ENCODE peak calls at places on chromosomes 5 and 9, in nine cellular contexts. J, O, P, C, Z, E, N, A and D are unnamed samples.

GRCh38 chr5:97488126-97488668 is 305.1 kb upstream of the RIOK2 start:
- DNase-seq in N (no peak), J (peak), Z (no peak), E (no peak), P (no peak), A (no peak), O (no peak), C (no peak), D (no peak)

GRCh38 chr9:109381011-109381729 is 60.3 kb upstream of the EPB41L4B start:
- DNase-seq in E (no peak), P (no peak), J (no peak), A (no peak), N (peak), O (no peak), C (no peak), Z (no peak), D (no peak)

GRCh38 chr9:88741335-88741734 is 206.4 kb downstream of the NXNL2 start:
- DNase-seq in A (no peak), O (no peak), C (no peak), J (no peak), E (no peak), N (peak), Z (no peak), P (no peak), D (no peak)

GRCh38 chr9:89864257-89864656 is 259.4 kb downstream of the GADD45G start:
- DNase-seq in N (no peak), O (no peak), E (no peak), Z (no peak), C (no peak), P (no peak), J (peak), A (peak), D (no peak)

GRCh38 chr5:69024241-69024651 is 69.6 kb upstream of the SLC30A5 start:
- DNase-seq in O (no peak), N (peak), P (no peak), Z (peak), E (no peak), A (no peak), C (peak), J (no peak), D (peak)

GRCh38 chr9:107698779-107699564 is 209.4 kb upstream of the KLF4 start:
- DNase-seq in J (no peak), A (no peak), E (no peak), O (no peak), P (no peak), N (no peak), Z (no peak), C (no peak), D (no peak)

GRCh38 chr9:84617415-84617814 is 52.1 kb upstream of the NTRK2 start:
- DNase-seq in A (no peak), J (no peak), C (no peak), Z (no peak), E (no peak), P (no peak), N (no peak), O (no peak), D (no peak)

GRCh38 chr9:89821081-89821480 is 216.3 kb downstream of the GADD45G start:
- DNase-seq in O (no peak), P (no peak), Z (no peak), A (no peak), J (no peak), N (no peak), C (no peak), E (no peak), D (no peak)

GRCh38 chr9:135584371-135584770 is 22.8 kb downstream of the PAEP start:
- DNase-seq in N (no peak), Z (no peak), P (no peak), O (no peak), E (no peak), J (no peak), C (no peak), A (no peak), D (no peak)

GRCh38 chr9:27367175-27367798 is 70.3 kb upstream of the EQTN start:
- DNase-seq in C (no peak), E (no peak), Z (no peak), A (no peak), N (no peak), O (no peak), P (no peak), J (no peak), D (no peak)

GRCh38 chr9:137970686-137971476 is 93.3 kb downstream of the CACNA1B start:
- DNase-seq in N (no peak), J (peak), C (no peak), Z (no peak), O (no peak), A (peak), E (no peak), P (no peak), D (no peak)

GRCh38 chr9:86217076-86217475 is 42.4 kb downstream of the C9orf153 start:
- DNase-seq in E (no peak), N (no peak), Z (no peak), P (no peak), O (no peak), C (no peak), J (no peak), A (no peak), D (no peak)

GRCh38 chr9:129901922-129902321 is 66.7 kb downstream of the USP20 start:
- DNase-seq in E (no peak), A (no peak), P (no peak), O (no peak), J (no peak), C (peak), N (no peak), Z (no peak), D (no peak)

GRCh38 chr9:136791466-136792276 is 527 bp downstream of the TMEM141 start:
- DNase-seq in E (peak), C (no peak), O (no peak), P (no peak), N (peak), Z (peak), J (peak), A (peak), D (peak)

GRCh38 chr9:28453918-28454317 is 880.6 kb upstream of the C9orf72 start:
- DNase-seq in O (no peak), Z (no peak), N (no peak), C (no peak), J (no peak), P (no peak), A (no peak), E (no peak), D (no peak)

GRCh38 chr9:112894031-112894430 is 3.4 kb upstream of the SLC46A2 start:
- DNase-seq in J (no peak), A (no peak), O (no peak), N (peak), P (no peak), Z (peak), E (no peak), C (no peak), D (no peak)

GRCh38 chr9:1598270-1598669 is 416.9 kb upstream of the SMARCA2 start:
- DNase-seq in P (no peak), A (no peak), E (no peak), O (no peak), C (no peak), Z (no peak), J (no peak), N (no peak), D (no peak)

GRCh38 chr9:19511694-19512093 is 102.9 kb downstream of the ACER2 start:
- DNase-seq in O (no peak), P (no peak), A (no peak), C (no peak), N (no peak), E (no peak), J (no peak), Z (no peak), D (no peak)

GRCh38 chr9:133914483-133915342 is 77.4 kb downstream of the VAV2 start:
- DNase-seq in P (no peak), O (no peak), A (no peak), N (no peak), E (no peak), Z (no peak), J (no peak), C (no peak), D (no peak)

GRCh38 chr9:126606483-126606870 is 7.3 kb upstream of the LMX1B start:
- DNase-seq in E (no peak), P (no peak), O (no peak), N (no peak), C (no peak), J (no peak), Z (no peak), A (no peak), D (no peak)

GRCh38 chr9:84935528-84936117 is 266.1 kb downstream of the NTRK2 start:
- DNase-seq in N (no peak), J (no peak), C (no peak), A (no peak), E (no peak), Z (no peak), O (no peak), P (no peak), D (no peak)

GRCh38 chr5:123125953-123126352 is 36.9 kb downstream of the PRDM6 start:
- DNase-seq in E (no peak), C (peak), A (no peak), N (peak), P (peak), Z (peak), O (peak), J (no peak), D (no peak)

GRCh38 chr5:77743181-77743580 is 33.0 kb downstream of the TBCA start:
- DNase-seq in A (no peak), C (no peak), E (no peak), P (no peak), J (no peak), Z (peak), O (no peak), N (peak), D (no peak)

GRCh38 chr5:115396698-115397097 is 100.2 kb upstream of the CCDC112 start:
- DNase-seq in E (no peak), O (no peak), C (peak), Z (peak), P (no peak), N (no peak), A (no peak), J (no peak), D (no peak)

GRCh38 chr9:17057729-17058128 is 77.1 kb upstream of the CNTLN start:
- DNase-seq in N (no peak), P (no peak), C (no peak), Z (no peak), O (no peak), J (no peak), E (no peak), A (no peak), D (no peak)

GRCh38 chr5:15993334-15993733 is 186.3 kb downstream of the MARCHF11 start:
- DNase-seq in J (no peak), C (no peak), N (peak), A (no peak), Z (peak), P (no peak), E (no peak), O (peak), D (peak)

GRCh38 chr9:95425910-95426551 is 90.7 kb downstream of the PTCH1 start:
- DNase-seq in E (no peak), N (peak), O (no peak), C (no peak), Z (no peak), A (no peak), J (no peak), P (no peak), D (no peak)

GRCh38 chr5:1137567-1138444 is 25.9 kb upstream of the SLC12A7 start:
- DNase-seq in J (no peak), A (no peak), N (peak), Z (no peak), E (no peak), P (no peak), O (no peak), C (no peak), D (no peak)

GRCh38 chr5:173890195-173890951 is 2.2 kb downstream of the CPEB4 start:
- DNase-seq in C (peak), P (no peak), A (peak), Z (peak), J (no peak), N (peak), O (no peak), E (no peak), D (no peak)

DNA sequence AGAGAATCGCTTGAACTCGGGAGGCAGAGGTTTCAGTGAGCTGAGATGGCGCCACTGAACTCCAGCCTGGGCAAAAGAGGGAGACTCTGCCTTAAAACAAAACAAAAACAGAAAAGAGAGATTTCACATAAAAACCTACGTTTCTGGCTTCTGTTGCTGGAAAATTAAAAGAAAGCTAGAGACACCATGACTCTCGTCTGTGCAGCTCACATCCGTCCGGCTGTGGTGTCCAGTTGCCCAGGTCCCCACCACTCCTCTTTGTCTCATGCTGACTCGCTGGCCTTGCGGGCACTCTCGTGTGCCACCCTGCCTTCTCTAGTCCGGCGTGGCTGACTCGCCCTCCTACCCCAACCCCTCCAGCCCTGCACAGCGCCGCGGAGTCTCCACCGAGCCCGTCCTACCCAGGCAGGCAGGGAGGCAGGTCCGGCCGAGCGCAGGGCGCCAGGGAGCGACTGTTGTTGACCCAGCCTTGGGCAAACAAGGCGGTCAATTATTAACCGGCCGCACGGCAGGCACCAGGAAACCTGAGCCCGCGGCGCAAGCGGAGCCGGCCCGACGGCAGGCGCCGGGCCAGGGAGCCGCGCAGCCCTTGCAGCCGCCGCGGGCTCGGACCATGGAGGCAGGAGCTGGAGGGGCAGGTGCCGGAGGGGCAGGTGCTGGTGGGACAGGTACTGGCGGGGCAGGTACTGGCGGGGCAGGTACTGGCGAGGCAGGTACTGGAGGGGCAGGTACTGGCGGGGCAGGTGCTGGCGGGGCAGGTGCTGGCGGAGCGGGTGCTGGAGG is at the start of gene PRRT1B:
- DNase-seq in C (no peak), E (no peak), N (peak), O (no peak), Z (no peak), P (no peak), J (peak), A (no peak), D (no peak)
- H3K4me3 ChIP-seq in C (no peak), E (peak), N (peak), O (no peak), Z (no peak), P (no peak), J (peak), A (no peak), D (no peak)

DNA sequence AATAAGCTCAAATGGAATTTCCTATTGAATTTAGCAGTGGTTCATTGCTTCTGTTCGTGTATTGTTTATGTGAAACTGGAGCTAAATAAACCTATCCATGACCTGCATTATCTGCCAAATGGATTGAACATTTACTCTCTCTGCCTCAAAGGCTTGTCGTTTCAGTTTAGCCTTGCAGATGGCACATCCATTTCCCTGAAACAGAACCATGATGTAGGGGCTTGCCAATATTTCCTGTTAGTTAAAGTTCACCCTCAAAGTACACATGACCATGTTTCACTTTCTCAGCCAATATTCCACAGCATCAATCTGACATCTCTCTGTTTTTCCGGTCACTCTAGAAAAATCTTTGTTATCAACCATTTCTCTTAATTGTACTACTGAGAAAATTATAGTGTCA is 545.3 kb downstream of the TAF11L14 start:
- DNase-seq in A (no peak), E (no peak), N (no peak), C (no peak), P (no peak), J (no peak), Z (no peak), O (no peak), D (no peak)
- H3K4me3 ChIP-seq in A (no peak), E (no peak), N (no peak), C (no peak), P (no peak), J (no peak), Z (no peak), O (no peak), D (no peak)

GRCh38 chr9:93183663-93184438 is at the start of gene WNK2:
- DNase-seq in P (no peak), C (no peak), J (no peak), A (peak), O (no peak), Z (peak), N (peak), E (peak), D (no peak)
- H3K4me3 ChIP-seq in P (no peak), C (peak), J (peak), A (peak), O (no peak), Z (peak), N (peak), E (peak), D (peak)

GRCh38 chr9:100096378-100096916 is 2.4 kb downstream of the ERP44 start:
- DNase-seq in J (no peak), Z (no peak), E (no peak), O (no peak), C (no peak), N (no peak), A (no peak), P (no peak), D (no peak)
- H3K4me3 ChIP-seq in J (no peak), Z (no peak), E (no peak), O (no peak), C (no peak), N (peak), A (no peak), P (no peak), D (no peak)

DNA sequence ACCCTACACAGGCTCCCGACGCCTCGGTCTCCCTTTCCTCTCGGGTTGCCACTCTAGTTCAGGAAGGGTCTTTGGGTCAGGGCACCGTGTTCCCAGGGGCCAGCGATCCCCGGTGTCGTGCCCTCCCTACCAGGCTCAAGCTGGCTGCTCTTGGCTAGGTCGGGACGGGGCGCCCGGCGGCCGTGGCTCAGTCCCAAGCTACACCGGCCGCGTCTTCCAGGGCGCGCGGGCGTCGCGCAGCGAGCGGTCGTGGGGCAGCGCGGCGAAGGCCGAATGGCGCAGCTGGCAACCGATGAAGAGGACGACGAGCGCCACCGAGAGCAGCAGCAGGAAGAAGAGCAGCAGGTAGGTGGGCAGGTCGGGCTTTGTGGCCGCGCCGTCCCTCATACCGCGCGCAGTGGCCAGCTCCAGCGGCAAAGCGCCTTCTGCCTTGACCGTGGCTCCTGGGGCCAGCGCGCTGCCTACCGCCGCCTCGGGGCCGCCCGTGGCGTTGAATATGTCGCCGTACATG is 892 bp downstream of the SMIM32 start:
- DNase-seq in A (no peak), E (no peak), N (no peak), O (no peak), Z (peak), J (no peak), C (peak), P (no peak), D (no peak)
- H3K4me3 ChIP-seq in A (peak), E (no peak), N (no peak), O (peak), Z (peak), J (peak), C (peak), P (peak), D (peak)

DNA sequence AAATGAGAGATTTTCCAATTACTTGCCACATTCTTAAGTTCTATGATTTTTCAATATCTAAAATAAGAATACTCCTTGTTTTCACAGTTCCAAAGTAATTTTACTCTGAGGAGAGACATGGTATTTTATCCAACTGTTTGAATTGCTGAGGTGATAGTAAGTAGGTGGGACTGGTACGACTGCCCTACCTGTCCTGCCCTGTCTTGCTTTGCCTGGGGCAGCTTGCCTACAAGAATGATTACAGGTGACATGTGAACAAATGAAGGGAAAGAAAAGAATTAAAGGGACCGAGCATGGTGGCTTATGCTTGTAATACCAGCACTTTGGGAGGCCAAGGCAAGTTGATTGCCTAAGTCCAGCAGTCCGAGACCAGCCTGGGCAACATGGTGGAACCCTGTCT is 41.6 kb upstream of the HMGCS1 start:
- DNase-seq in E (no peak), J (no peak), O (no peak), P (no peak), C (no peak), N (no peak), Z (no peak), A (no peak), D (no peak)
- H3K4me3 ChIP-seq in E (no peak), J (no peak), O (no peak), P (no peak), C (no peak), N (no peak), Z (no peak), A (no peak), D (no peak)

DNA sequence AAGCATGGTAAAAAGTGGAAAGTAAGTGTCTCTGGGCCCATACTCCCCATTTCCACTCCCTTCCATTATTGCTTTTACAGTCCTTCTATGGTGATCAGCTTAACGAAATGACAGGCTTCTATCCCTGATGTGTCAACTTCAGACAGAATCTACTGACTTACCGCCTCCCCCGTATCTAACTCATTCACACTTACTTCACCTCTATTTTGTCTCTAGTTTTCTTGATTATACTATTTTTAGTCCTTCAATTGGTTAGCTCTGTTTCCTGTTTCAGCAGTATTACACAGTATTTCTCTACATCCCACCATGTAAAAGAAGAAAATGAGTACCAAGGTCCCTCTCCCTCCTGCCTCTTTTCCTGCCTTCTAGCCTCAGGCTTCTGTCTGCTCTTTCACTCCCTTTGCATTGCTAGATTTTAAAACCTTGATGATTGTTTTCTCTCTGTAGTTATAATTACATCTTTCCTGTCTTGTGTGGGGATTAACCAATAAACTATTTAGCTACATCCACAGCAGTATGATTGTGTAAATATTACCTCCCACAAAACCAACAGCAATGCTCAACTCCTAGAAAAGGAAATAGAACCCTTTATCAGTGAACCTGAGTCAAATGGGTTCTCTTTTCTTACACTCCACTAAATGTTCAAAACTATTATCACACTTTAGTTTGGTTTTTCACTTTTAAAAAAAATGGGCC is 53.4 kb downstream of the GNAQ start:
- DNase-seq in A (no peak), O (no peak), P (no peak), C (no peak), Z (no peak), E (no peak), N (no peak), J (no peak), D (no peak)
- H3K4me3 ChIP-seq in A (no peak), O (no peak), P (no peak), C (no peak), Z (no peak), E (no peak), N (no peak), J (no peak), D (no peak)